ENCODE peak calls at places on chromosomes 6 and 20, in four cellular contexts. T is WERI-Rb-1, D is bronchial epithelial cell, W is activated B cell treated with CpG ODN at 0.5 μM for 24 hours. L is an unnamed sample.

GRCh38 chr20:59217794-59218193 is 54.2 kb downstream of the ZNF831 start:
- DNase-seq in D (no peak), T (no peak), W (no peak), L (no peak)

GRCh38 chr6:163588211-163588919 is 173.8 kb downstream of the QKI start:
- DNase-seq in D (peak; percentile 40), W (no peak), T (no peak), L (no peak)

GRCh38 chr6:28395918-28396317 is 3.6 kb downstream of the ZSCAN12 start:
- DNase-seq in D (no peak), W (no peak), T (no peak), L (no peak)

GRCh38 chr20:21074605-21075336 is 31.4 kb downstream of the LINC00237 start:
- DNase-seq in T (no peak), W (no peak), D (peak; percentile 57), L (no peak)

GRCh38 chr6:32666420-32667300 is at the start of gene HLA-DQB1:
- DNase-seq in T (peak; percentile 71), D (peak; percentile 79), W (no peak), L (peak; percentile 34)

GRCh38 chr6:24879351-24879750 is 56.4 kb downstream of the RIPOR2 start:
- DNase-seq in T (no peak), W (no peak), D (no peak), L (no peak)

GRCh38 chr20:46022411-46023147 is 6.4 kb upstream of the SLC12A5 start:
- DNase-seq in D (no peak), T (peak; percentile 76), W (peak; percentile 73), L (peak; percentile 76)

GRCh38 chr20:39853664-39854063 is 835.4 kb downstream of the MAFB start:
- DNase-seq in T (no peak), D (peak; percentile 70), W (no peak), L (peak; percentile 29)

GRCh38 chr6:139679516-139680179 is 305.2 kb upstream of the CITED2 start:
- DNase-seq in T (no peak), D (peak; percentile 39), W (no peak), L (no peak)

GRCh38 chr6:161029195-161029809 is 37.7 kb downstream of the MAP3K4 start:
- DNase-seq in D (no peak), T (no peak), W (no peak), L (no peak)

GRCh38 chr6:30194797-30195690 is 18.2 kb downstream of the TRIM26 start:
- DNase-seq in D (no peak), T (no peak), W (no peak), L (peak; percentile 82)

GRCh38 chr6:41693866-41694265 is 41.5 kb downstream of the TFEB start:
- DNase-seq in D (no peak), W (no peak), T (no peak), L (no peak)

GRCh38 chr6:35262596-35262995 is 3.1 kb downstream of the ZNF76 start:
- DNase-seq in T (no peak), D (no peak), W (no peak), L (no peak)

GRCh38 chr6:21628162-21628561 is 34.6 kb downstream of the SOX4 start:
- DNase-seq in T (no peak), D (no peak), W (no peak), L (no peak)

GRCh38 chr20:35111141-35111888 is 18.7 kb upstream of the TRPC4AP start:
- DNase-seq in W (no peak), T (no peak), D (peak; percentile 94), L (no peak)

GRCh38 chr6:65937982-65938381 is 231.0 kb upstream of the EYS start:
- DNase-seq in D (no peak), T (no peak), W (no peak), L (no peak)

GRCh38 chr20:1562622-1563021 is 5.1 kb upstream of the SIRPD start:
- DNase-seq in T (no peak), D (no peak), W (no peak), L (no peak)

GRCh38 chr20:61808497-61808896 is 257.2 kb downstream of the TAF4 start:
- DNase-seq in D (no peak), W (no peak), T (no peak), L (peak; percentile 32)

GRCh38 chr20:9492067-9492466 is 22.3 kb upstream of the LAMP5 start:
- DNase-seq in W (no peak), D (no peak), T (no peak), L (no peak)

GRCh38 chr6:150196942-150197745 is 54.3 kb downstream of the PPP1R14C start:
- DNase-seq in W (no peak), D (no peak), T (no peak), L (no peak)

GRCh38 chr20:58407966-58408557 is 19.0 kb downstream of the VAPB start:
- DNase-seq in D (peak; percentile 56), T (no peak), W (no peak), L (no peak)

GRCh38 chr6:109807881-109808280 is 116.8 kb downstream of the FIG4 start:
- DNase-seq in D (no peak), T (no peak), W (no peak), L (no peak)

GRCh38 chr20:41052742-41053419 is 24.3 kb downstream of the TOP1 start:
- DNase-seq in W (no peak), T (no peak), D (no peak), L (no peak)

GRCh38 chr6:170063431-170063830 is 227.4 kb downstream of the DLL1 start:
- DNase-seq in W (no peak), D (no peak), T (no peak), L (peak; percentile 15)

GRCh38 chr6:27290065-27290849 is 21.8 kb downstream of the POM121L2 start:
- DNase-seq in W (no peak), D (peak; percentile 60), T (no peak), L (no peak)

GRCh38 chr20:34874094-34874654 is 1.5 kb upstream of the GGT7 start:
- DNase-seq in T (peak; percentile 84), W (no peak), D (peak; percentile 84), L (peak; percentile 77)

GRCh38 chr6:85006362-85006761 is 242.0 kb upstream of the TBX18 start:
- DNase-seq in T (no peak), D (no peak), W (no peak), L (no peak)

GRCh38 chr6:129679758-129680157 is 30.2 kb downstream of the ARHGAP18 start:
- DNase-seq in W (no peak), D (no peak), T (no peak), L (no peak)

GRCh38 chr6:73969982-73970960 is 274.3 kb downstream of the CD109 start:
- DNase-seq in T (no peak), D (peak; percentile 70), W (no peak), L (no peak)

GRCh38 chr20:43653966-43654365 is 12.9 kb upstream of the MYBL2 start:
- DNase-seq in T (no peak), W (no peak), D (no peak), L (no peak)

GRCh38 chr20:43655937-43656336 is 11.0 kb upstream of the MYBL2 start:
- DNase-seq in D (no peak), T (no peak), W (no peak), L (no peak)

GRCh38 chr20:43662943-43663655 is 3.8 kb upstream of the MYBL2 start:
- DNase-seq in T (no peak), D (peak; percentile 73), W (no peak), L (no peak)

GRCh38 chr20:43658723-43659419 is 8.0 kb upstream of the MYBL2 start:
- DNase-seq in D (no peak), T (no peak), W (no peak), L (no peak)

GRCh38 chr20:43658068-43658722 is 8.7 kb upstream of the MYBL2 start:
- DNase-seq in W (no peak), D (no peak), T (no peak), L (no peak)
- TF ChIP-seq CTCF in W (no peak), D (peak; percentile 10), T (peak; percentile 6), L (no peak)

DNA sequence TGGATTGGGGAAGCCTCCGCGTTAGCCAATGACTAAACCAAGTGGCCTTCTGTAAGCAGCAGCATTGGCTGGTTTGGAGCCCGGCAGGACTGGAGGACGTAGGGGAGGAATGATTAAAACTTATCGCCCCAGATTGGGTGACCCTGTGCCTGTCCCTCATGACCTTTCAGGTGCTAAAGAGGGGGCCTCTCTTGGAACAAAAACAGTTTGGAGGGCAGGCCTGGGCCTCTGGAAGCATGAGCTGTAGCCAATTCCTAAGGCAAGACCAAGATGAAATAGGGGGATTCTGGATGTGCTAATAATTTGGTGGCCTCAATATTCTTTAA is 1.4 kb downstream of the GMPR start:
- DNase-seq in T (no peak), W (no peak), D (no peak), L (no peak)
- TF ChIP-seq CTCF in T (no peak), W (no peak), D (no peak), L (no peak)

DNA sequence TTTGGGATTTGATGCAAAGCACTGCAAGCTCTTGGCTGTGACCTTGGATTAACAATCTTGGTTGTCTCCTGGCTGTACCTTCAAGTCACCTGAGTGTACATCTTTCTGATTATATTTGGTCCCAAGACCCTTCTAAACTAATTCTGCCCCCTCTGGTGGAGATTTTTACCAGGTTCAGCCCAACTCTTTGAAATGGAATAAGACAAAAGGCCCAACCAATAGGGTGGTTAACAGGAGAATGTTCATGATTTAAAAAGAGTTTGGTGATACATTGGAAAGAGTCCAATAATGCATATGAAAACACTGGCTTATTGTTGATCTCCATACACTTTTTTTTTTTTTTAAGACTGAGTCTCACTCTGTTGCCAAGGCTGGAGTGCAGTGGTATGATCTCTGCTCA is 77.5 kb upstream of the CD83 start:
- DNase-seq in T (no peak), W (no peak), D (no peak), L (no peak)
- TF ChIP-seq CTCF in T (no peak), W (no peak), D (no peak), L (no peak)

GRCh38 chr20:52103911-52104545 is 87.6 kb downstream of the ZFP64 start:
- DNase-seq in T (no peak), W (no peak), D (no peak), L (peak; percentile 32)
- TF ChIP-seq CTCF in T (no peak), W (no peak), D (no peak), L (no peak)

GRCh38 chr20:44478188-44478587 is 2.5 kb downstream of the TTPAL start:
- DNase-seq in W (no peak), T (no peak), D (no peak), L (no peak)

GRCh38 chr20:44479643-44480042 is 4.0 kb downstream of the TTPAL start:
- DNase-seq in D (no peak), T (no peak), W (no peak), L (no peak)

GRCh38 chr20:44475372-44475693 is 341 bp upstream of the TTPAL start:
- DNase-seq in W (no peak), T (no peak), D (no peak), L (no peak)

GRCh38 chr20:44477151-44477550 is 1.5 kb downstream of the TTPAL start:
- DNase-seq in W (no peak), T (no peak), D (peak; percentile 70), L (no peak)

DNA sequence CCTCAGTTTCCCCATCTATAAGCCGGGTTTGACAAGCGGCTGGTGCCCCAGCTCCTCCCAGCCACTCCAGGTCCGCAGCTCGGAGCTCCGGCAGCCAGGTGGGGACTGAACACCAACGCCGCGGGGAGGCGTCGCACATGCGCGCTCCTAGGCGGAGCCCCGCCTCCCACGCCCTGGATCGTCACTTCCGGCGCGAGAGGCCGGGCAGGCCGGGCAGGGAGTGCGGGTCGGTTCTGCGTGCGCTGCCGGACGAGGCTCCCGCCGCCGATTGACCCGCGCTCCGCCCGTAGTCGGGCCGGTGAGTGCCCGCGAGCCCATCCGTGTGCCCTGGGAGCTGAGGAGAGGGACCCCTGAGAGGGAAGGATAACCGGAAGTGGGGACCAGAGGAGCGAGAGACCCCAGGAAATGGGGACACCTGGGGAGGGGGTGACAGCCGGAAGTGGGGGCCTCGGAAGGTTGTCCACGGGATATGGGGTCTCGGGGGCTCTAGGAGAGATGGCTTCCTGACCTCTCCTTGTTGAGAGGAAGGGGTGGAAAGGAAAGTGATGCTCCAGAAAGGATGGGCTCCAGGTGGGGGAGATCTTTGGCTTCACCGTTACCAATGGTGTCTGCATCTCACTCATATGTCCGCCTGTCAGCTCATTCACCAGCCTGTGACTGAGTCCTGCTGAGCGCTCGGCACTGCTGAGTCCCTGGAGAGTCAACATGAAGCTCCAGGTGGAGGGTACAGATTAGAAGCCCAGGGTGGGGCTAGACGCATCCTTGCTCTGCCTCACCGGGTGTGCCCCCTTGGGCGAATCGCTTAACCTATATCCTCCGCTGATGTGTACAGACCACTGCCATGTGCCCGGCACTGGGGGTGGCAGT is at the start of gene TTPAL:
- DNase-seq in T (peak; percentile 83), W (peak; percentile 93), D (peak; percentile 80), L (peak; percentile 90)
- TF ChIP-seq CTCF in T (peak; percentile 22), W (no peak), D (peak; percentile 60), L (no peak)